ENCODE peak calls at places on chromosomes 6 and 20, in eight cellular contexts. M is RKO; K is T-cell; Y is stomach; U is RCC 7860; L is HEK293T; A is AG09319; J is CD8-positive, alpha-beta T cell. F is an unnamed sample.
A peak's percentile ranks its signal among the peaks of the same experiment; 100 is the strongest.

GRCh38 chr6:8888468-8888867 is 453.1 kb upstream of the SLC35B3 start:
- DNase-seq in K (no peak), M (peak; percentile 20), A (no peak), L (no peak), J (no peak), Y (no peak), U (no peak), F (peak; percentile 60)

GRCh38 chr20:38043512-38044300 is 10.2 kb downstream of the RPRD1B start:
- DNase-seq in J (no peak), Y (no peak), M (peak; percentile 93), K (no peak), L (no peak), A (peak; percentile 25), U (peak; percentile 85), F (no peak)

GRCh38 chr6:110618591-110619267 is 142.3 kb upstream of the SLC22A16 start:
- DNase-seq in M (peak; percentile 17), Y (no peak), U (no peak), K (no peak), L (peak; percentile 49), A (no peak), J (no peak), F (peak; percentile 68)

GRCh38 chr6:145071836-145072235 is 663.5 kb downstream of the EPM2A start:
- DNase-seq in M (peak; percentile 71), L (no peak), Y (no peak), J (no peak), A (no peak), U (peak; percentile 11), K (no peak), F (no peak)

GRCh38 chr6:131382646-131383045 is 190.4 kb upstream of the ARG1 start:
- DNase-seq in U (no peak), L (no peak), J (no peak), M (no peak), A (no peak), Y (no peak), K (no peak), F (no peak)

GRCh38 chr6:17281100-17281496 is at the start of gene RBM24:
- DNase-seq in J (no peak), Y (peak; percentile 61), U (no peak), L (peak; percentile 58), M (no peak), A (peak; percentile 51), K (no peak), F (peak; percentile 75)

GRCh38 chr6:84460491-84460890 is 233.0 kb upstream of the CEP162 start:
- DNase-seq in A (no peak), J (no peak), U (no peak), L (no peak), M (no peak), K (no peak), Y (no peak), F (no peak)

GRCh38 chr6:34352305-34352937 is 40.0 kb downstream of the NUDT3 start:
- DNase-seq in L (no peak), J (no peak), K (no peak), U (no peak), M (no peak), A (no peak), Y (no peak), F (no peak)

GRCh38 chr6:167564416-167565250 is 239.7 kb downstream of the TTLL2 start:
- DNase-seq in K (no peak), M (no peak), L (no peak), A (no peak), Y (no peak), U (no peak), J (no peak), F (no peak)

GRCh38 chr20:63064745-63065711 is 58.3 kb upstream of the BHLHE23 start:
- DNase-seq in L (no peak), U (no peak), K (no peak), J (no peak), M (no peak), A (no peak), Y (no peak), F (no peak)

GRCh38 chr6:164854526-164854925 is 454.9 kb downstream of the C6orf118 start:
- DNase-seq in L (no peak), A (no peak), K (no peak), M (no peak), U (no peak), Y (no peak), J (no peak), F (no peak)

GRCh38 chr6:29924287-29924686 is 18.0 kb upstream of the HLA-A start:
- DNase-seq in U (no peak), A (no peak), K (no peak), M (no peak), L (no peak), J (no peak), Y (no peak), F (peak; percentile 36)

GRCh38 chr20:44319880-44320422 is 8.9 kb upstream of the FITM2 start:
- DNase-seq in J (no peak), M (no peak), Y (no peak), U (no peak), K (no peak), L (no peak), A (no peak), F (no peak)

GRCh38 chr6:30819287-30819917 is 64.9 kb upstream of the DDR1 start:
- DNase-seq in J (no peak), L (no peak), U (no peak), K (no peak), M (peak; percentile 29), Y (no peak), A (no peak), F (no peak)